ENCODE peak calls at places on chromosomes 5 and 9, in seven cellular contexts. B is lung, S is choroid plexus epithelial cell, A is left ventricle myocardium inferior, F is mesendoderm, U is lower leg skin, C is GM06990. Z is an unnamed sample.

GRCh38 chr5:72815580-72816296 is 723 bp upstream of the TNPO1 start:
- DNase-seq in B (no peak), S (no peak), A (no peak), F (no peak), U (no peak), C (no peak), Z (no peak)

GRCh38 chr9:122131401-122131921 is 28.1 kb downstream of the NDUFA8 start:
- DNase-seq in B (no peak), S (no peak), A (peak), F (peak), U (no peak), C (no peak), Z (no peak)

GRCh38 chr5:133369161-133369783 is 243.1 kb downstream of the FSTL4 start:
- DNase-seq in B (no peak), S (no peak), A (no peak), F (peak), U (no peak), C (no peak), Z (no peak)

GRCh38 chr5:87526131-87526530 is 113.4 kb upstream of the CCNH start:
- DNase-seq in B (no peak), S (peak), A (no peak), F (no peak), U (no peak), C (no peak), Z (no peak)

GRCh38 chr5:180047667-180048066 is 23.9 kb downstream of the RNF130 start:
- DNase-seq in B (no peak), S (peak), A (peak), F (no peak), U (no peak), C (no peak), Z (no peak)

GRCh38 chr5:92980491-92980890 is 600.5 kb downstream of the NR2F1-AS1 start:
- DNase-seq in B (no peak), S (no peak), A (no peak), F (no peak), U (no peak), C (no peak), Z (no peak)

GRCh38 chr5:40834391-40834848 is 602 bp downstream of the RPL37 start:
- DNase-seq in B (no peak), S (peak), A (no peak), F (peak), U (no peak), C (no peak), Z (peak)

GRCh38 chr5:157390179-157390923 is 69.7 kb upstream of the NIPAL4 start:
- DNase-seq in B (peak), S (peak), A (no peak), F (peak), U (peak), C (no peak), Z (peak)

GRCh38 chr5:78956901-78957300 is 28.2 kb downstream of the ARSB start:
- DNase-seq in B (no peak), S (no peak), A (no peak), F (no peak), U (no peak), C (no peak), Z (no peak)

GRCh38 chr9:115891929-115892328 is 261.7 kb upstream of the PAPPA start:
- DNase-seq in B (no peak), S (peak), A (no peak), F (no peak), U (no peak), C (no peak), Z (no peak)

GRCh38 chr9:5899292-5899691 is 8.6 kb downstream of the MLANA start:
- DNase-seq in B (no peak), S (peak), A (no peak), F (peak), U (no peak), C (no peak), Z (peak)

GRCh38 chr5:123422433-123423277 is 548 bp downstream of the CEP120 start:
- DNase-seq in B (no peak), S (peak), A (no peak), F (peak), U (peak), C (no peak), Z (peak)

GRCh38 chr5:64625678-64626077 is 64.6 kb upstream of the SHISAL2B start:
- DNase-seq in B (no peak), S (peak), A (no peak), F (no peak), U (no peak), C (no peak), Z (no peak)

GRCh38 chr5:33400675-33401074 is 40.1 kb upstream of the TARS1 start:
- DNase-seq in B (no peak), S (no peak), A (no peak), F (no peak), U (no peak), C (no peak), Z (peak)

GRCh38 chr9:133335924-133336811 is at the start of gene SURF6:
- DNase-seq in B (peak), S (peak), A (peak), F (peak), U (peak), C (peak), Z (peak)

GRCh38 chr5:1859099-1859498 is 23.6 kb downstream of the IRX4 start:
- DNase-seq in B (no peak), S (no peak), A (no peak), F (no peak), U (no peak), C (no peak), Z (no peak)

GRCh38 chr9:127283917-127284316 is 19.3 kb downstream of the GARNL3 start:
- DNase-seq in B (no peak), S (peak), A (no peak), F (peak), U (no peak), C (no peak), Z (peak)

GRCh38 chr5:127505819-127506218 is 11.6 kb upstream of the PRRC1 start:
- DNase-seq in B (no peak), S (no peak), A (no peak), F (no peak), U (no peak), C (no peak), Z (no peak)

GRCh38 chr5:112648264-112648663 is 89.4 kb upstream of the APC start:
- DNase-seq in B (no peak), S (no peak), A (no peak), F (no peak), U (no peak), C (no peak), Z (no peak)

GRCh38 chr5:101782352-101783087 is 513.6 kb downstream of the SLCO4C1 start:
- DNase-seq in B (no peak), S (no peak), A (no peak), F (no peak), U (no peak), C (no peak), Z (no peak)

GRCh38 chr5:52840286-52841050 is 52.8 kb downstream of the ITGA1 start:
- DNase-seq in B (no peak), S (peak), A (no peak), F (no peak), U (no peak), C (no peak), Z (no peak)

GRCh38 chr5:52838306-52839015 is 50.7 kb downstream of the ITGA1 start:
- DNase-seq in B (no peak), S (peak), A (no peak), F (no peak), U (no peak), C (no peak), Z (no peak)

GRCh38 chr5:52839285-52839684 is 51.6 kb downstream of the ITGA1 start:
- DNase-seq in B (no peak), S (no peak), A (no peak), F (no peak), U (no peak), C (no peak), Z (no peak)

GRCh38 chr5:52837068-52837467 is 49.4 kb downstream of the ITGA1 start:
- DNase-seq in B (no peak), S (peak), A (no peak), F (no peak), U (no peak), C (no peak), Z (no peak)

GRCh38 chr5:52837591-52838001 is 49.9 kb downstream of the ITGA1 start:
- DNase-seq in B (no peak), S (peak), A (no peak), F (no peak), U (no peak), C (no peak), Z (no peak)
- H3K4me3 ChIP-seq in B (no peak), S (peak), A (peak), F (no peak), U (no peak), C (no peak), Z (no peak)

GRCh38 chr5:91048073-91048472 is 335.0 kb downstream of the ARRDC3 start:
- DNase-seq in B (no peak), S (no peak), A (no peak), F (no peak), U (no peak), C (no peak), Z (no peak)

GRCh38 chr5:91038180-91038808 is 344.8 kb downstream of the ARRDC3 start:
- DNase-seq in B (no peak), S (no peak), A (no peak), F (peak), U (no peak), C (no peak), Z (no peak)

GRCh38 chr5:91042225-91042624 is 340.9 kb downstream of the ARRDC3 start:
- DNase-seq in B (no peak), S (no peak), A (no peak), F (no peak), U (no peak), C (no peak), Z (no peak)

DNA sequence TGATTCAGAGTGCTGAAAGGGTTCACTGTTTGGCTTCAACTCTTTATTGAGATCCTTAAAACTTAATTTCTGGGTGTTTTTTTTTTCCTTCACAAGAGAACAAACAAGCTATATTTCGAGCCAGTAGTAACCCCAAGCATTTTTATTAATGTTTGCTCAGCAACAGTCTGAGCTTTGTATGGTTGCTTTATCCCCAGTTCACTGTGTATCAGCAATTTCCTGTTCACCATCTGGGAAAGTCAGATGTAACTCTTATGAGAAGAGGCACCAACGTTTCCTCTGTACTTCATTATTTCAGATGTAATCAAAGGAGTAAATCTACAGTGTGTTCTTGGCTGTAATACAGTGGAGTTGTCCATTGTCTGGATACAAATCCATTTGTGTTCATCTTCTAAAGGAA is 340.3 kb downstream of the ARRDC3 start:
- DNase-seq in B (no peak), S (no peak), A (no peak), F (no peak), U (no peak), C (no peak), Z (no peak)
- H3K4me3 ChIP-seq in B (no peak), S (no peak), A (no peak), F (no peak), U (no peak), C (no peak), Z (no peak)

GRCh38 chr9:137451976-137452760 is 7.0 kb downstream of the NSMF start:
- DNase-seq in B (no peak), S (no peak), A (peak), F (no peak), U (no peak), C (peak), Z (peak)

GRCh38 chr9:137454145-137454505 is 5.0 kb downstream of the NSMF start:
- DNase-seq in B (peak), S (peak), A (peak), F (peak), U (peak), C (peak), Z (peak)

GRCh38 chr9:137454506-137455360 is 4.4 kb downstream of the NSMF start:
- DNase-seq in B (no peak), S (peak), A (peak), F (peak), U (no peak), C (peak), Z (no peak)

GRCh38 chr9:137453643-137454081 is 5.5 kb downstream of the NSMF start:
- DNase-seq in B (peak), S (peak), A (peak), F (peak), U (peak), C (peak), Z (peak)

DNA sequence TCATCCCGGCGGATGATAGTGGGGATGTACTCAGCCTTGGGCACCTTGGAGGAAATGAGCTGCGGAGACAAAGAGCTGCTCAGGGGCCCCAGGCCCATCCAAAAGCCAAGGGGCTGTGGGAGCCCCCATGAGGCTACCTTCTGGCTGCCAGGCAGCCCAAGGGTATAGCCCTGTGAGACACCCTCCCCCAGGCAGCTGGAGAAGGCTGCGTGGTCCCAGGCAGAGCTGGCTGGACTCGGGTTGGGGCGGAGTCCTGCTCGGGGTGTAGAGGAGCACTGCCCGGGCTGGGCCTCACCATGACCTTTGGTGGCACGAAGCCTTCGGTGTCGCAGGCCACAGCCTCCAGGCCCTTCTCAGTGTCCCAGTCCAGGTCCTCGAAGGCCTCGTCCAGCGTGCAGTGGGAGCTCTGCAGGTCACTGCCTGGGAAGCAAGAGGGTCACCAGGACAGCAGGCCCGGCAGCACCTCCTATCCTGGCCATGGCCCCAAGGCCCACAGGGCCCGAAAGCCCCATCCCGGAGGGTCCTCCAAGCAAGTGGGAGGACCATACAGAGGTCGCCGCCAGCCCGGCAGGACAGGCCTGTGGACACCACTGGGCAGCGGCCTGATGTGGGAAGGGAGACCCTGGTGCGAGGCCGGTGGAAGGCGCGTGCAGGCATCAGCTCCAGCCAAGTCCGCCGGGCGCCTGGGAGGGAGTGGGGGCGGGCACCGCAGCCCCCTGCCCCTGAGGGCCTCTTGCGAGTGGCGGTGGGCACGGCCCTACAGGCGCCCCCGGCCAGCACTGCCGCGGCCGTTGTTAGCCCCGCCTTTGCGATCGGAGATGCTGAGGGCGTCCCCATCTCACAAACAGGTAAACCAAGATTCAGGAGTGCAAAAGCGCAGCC is 6.1 kb downstream of the NSMF start:
- DNase-seq in B (no peak), S (no peak), A (peak), F (no peak), U (no peak), C (peak), Z (no peak)
- H3K4me3 ChIP-seq in B (no peak), S (peak), A (peak), F (no peak), U (no peak), C (no peak), Z (no peak)

GRCh38 chr5:59188415-59189225 is 605.7 kb downstream of the RAB3C start:
- DNase-seq in B (peak), S (peak), A (peak), F (peak), U (peak), C (peak), Z (peak)
- H3K4me3 ChIP-seq in B (no peak), S (peak), A (peak), F (no peak), U (no peak), C (no peak), Z (no peak)

DNA sequence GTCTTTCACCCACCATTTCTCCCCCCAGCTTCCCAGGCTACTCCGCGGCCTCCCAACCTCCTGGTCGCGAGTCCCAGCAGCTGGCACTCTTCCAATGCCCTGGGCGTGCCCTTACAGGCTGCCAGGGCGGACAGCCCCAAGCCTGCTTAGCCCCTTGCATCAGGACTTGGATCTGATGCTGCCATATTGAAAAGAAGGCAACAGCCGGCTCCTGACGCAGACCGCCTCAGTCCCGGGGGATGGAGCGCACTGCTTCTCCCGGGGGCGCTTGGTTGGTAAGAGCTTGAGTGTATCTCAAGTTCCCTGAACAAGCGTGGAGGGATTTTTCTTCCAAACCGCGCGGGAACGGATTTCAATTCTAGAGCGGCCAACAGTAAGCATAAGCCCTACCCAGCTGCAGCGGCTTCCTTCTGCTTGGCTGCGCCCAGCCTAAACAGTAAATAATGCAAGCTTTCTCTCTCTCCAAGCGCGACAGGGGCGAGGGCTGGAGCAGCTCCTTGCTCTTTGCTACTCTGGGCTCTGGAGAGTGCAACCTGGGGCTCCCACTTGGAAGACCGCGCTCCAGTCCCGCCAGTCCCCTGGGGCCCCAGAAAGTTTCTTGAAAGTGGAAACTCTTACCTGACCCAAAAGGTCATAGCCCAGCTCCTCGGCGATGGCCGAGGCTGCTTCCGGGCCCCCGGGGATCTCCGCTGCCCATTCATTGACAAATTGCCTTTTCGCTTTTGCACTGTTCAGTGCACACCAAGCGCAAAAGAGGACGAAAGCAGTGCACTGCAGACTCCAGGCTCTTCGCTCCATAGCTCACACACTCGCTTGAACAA is 593 bp downstream of the PCSK1 start:
- DNase-seq in B (no peak), S (peak), A (no peak), F (peak), U (no peak), C (peak), Z (no peak)
- H3K4me3 ChIP-seq in B (no peak), S (no peak), A (peak), F (peak), U (no peak), C (peak), Z (no peak)

GRCh38 chr5:141430332-141431113 is at the start of gene PCDHGA12:
- DNase-seq in B (no peak), S (peak), A (peak), F (no peak), U (no peak), C (peak), Z (peak)

GRCh38 chr5:141434006-141434405 is 3.7 kb downstream of the PCDHGA12 start:
- DNase-seq in B (no peak), S (no peak), A (no peak), F (no peak), U (no peak), C (no peak), Z (no peak)

GRCh38 chr5:141427783-141428426 is 2.4 kb upstream of the PCDHGA12 start:
- DNase-seq in B (no peak), S (no peak), A (no peak), F (no peak), U (no peak), C (no peak), Z (no peak)

GRCh38 chr5:141437208-141437607 is 6.9 kb downstream of the PCDHGA12 start:
- DNase-seq in B (no peak), S (no peak), A (no peak), F (no peak), U (no peak), C (no peak), Z (no peak)

DNA sequence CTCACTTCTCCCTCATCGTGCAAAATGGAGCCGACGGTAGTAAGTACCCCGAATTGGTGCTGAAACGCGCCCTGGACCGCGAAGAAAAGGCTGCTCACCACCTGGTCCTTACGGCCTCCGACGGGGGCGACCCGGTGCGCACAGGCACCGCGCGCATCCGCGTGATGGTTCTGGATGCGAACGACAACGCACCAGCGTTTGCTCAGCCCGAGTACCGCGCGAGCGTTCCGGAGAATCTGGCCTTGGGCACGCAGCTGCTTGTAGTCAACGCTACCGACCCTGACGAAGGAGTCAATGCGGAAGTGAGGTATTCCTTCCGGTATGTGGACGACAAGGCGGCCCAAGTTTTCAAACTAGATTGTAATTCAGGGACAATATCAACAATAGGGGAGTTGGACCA is 979 bp downstream of the PCDHGA12 start:
- DNase-seq in B (no peak), S (peak), A (no peak), F (no peak), U (no peak), C (peak), Z (no peak)
- H3K4me3 ChIP-seq in B (no peak), S (no peak), A (peak), F (no peak), U (no peak), C (peak), Z (peak)

Z was measured in NB4.